ENCODE peak calls at places on chromosomes 1 and 21, in ten cellular contexts. K is substantia nigra; B is M059J; W is stimulated activated naive CD8-positive, alpha-beta T cell treated with anti-CD3 and anti-CD28 coated beads, Interleukin-15, amount 100 ng/mL, for 72 hours; D is thoracic aorta; G is stimulated activated CD4-positive, alpha-beta T cell treated with anti-CD3 and anti-CD28 coated beads, Interleukin-1b, Interleukin-23, amount 100 ng/mL, for 48 hours; M is WTC11; Q is nucleus accumbens; P is breast epithelium; J is HL-60. E is an unnamed sample.

GRCh38 chr1:196105901-196106300 is 502.3 kb downstream of the KCNT2 start:
- DNase-seq in K (no peak), B (no peak), W (no peak), D (no peak), G (no peak), M (no peak), Q (no peak), P (no peak), J (no peak), E (no peak)

GRCh38 chr21:36909423-36909822 is 57.0 kb downstream of the HLCS start:
- DNase-seq in K (no peak), B (no peak), W (no peak), D (no peak), G (no peak), M (no peak), Q (no peak), P (no peak), J (no peak), E (no peak)

GRCh38 chr1:100565533-100565932 is 27.6 kb downstream of the GPR88 start:
- DNase-seq in K (no peak), B (no peak), W (no peak), D (no peak), G (no peak), M (no peak), Q (no peak), P (no peak), J (no peak), E (no peak)

GRCh38 chr1:77829851-77830250 is 50.4 kb downstream of the MIGA1 start:
- DNase-seq in K (no peak), B (no peak), W (no peak), D (no peak), G (no peak), M (no peak), Q (no peak), P (no peak), J (no peak), E (no peak)

GRCh38 chr1:53541761-53542550 is 82.8 kb downstream of the DMRTB1 start:
- DNase-seq in K (no peak), B (peak), W (no peak), D (no peak), G (no peak), M (peak), Q (no peak), P (no peak), J (no peak), E (no peak)

GRCh38 chr1:100611086-100611485 is 73.1 kb downstream of the GPR88 start:
- DNase-seq in K (no peak), B (no peak), W (no peak), D (no peak), G (no peak), M (no peak), Q (no peak), P (no peak), J (no peak), E (no peak)

GRCh38 chr1:2465371-2466269 is 10.5 kb upstream of the PLCH2 start:
- DNase-seq in K (no peak), B (no peak), W (no peak), D (no peak), G (no peak), M (no peak), Q (no peak), P (no peak), J (no peak), E (no peak)

GRCh38 chr1:165686121-165686970 is 12.0 kb downstream of the ALDH9A1 start:
- DNase-seq in K (no peak), B (no peak), W (no peak), D (no peak), G (no peak), M (peak), Q (no peak), P (no peak), J (peak), E (no peak)

GRCh38 chr1:12549460-12550349 is 68.3 kb downstream of the DHRS3 start:
- DNase-seq in K (no peak), B (peak), W (no peak), D (no peak), G (peak), M (peak), Q (no peak), P (peak), J (no peak), E (no peak)